ENCODE peak calls at places on chromosomes 5 and 9, in eight cellular contexts. G, T, H, I, B, S, Q and W are unnamed samples.

GRCh38 chr5:134873987-134874830 is at the start of gene TXNDC15:
- DNase-seq in T (peak; percentile 95), G (peak; percentile 82), Q (peak; percentile 84), B (peak; percentile 87), H (peak; percentile 94), S (peak; percentile 91), I (peak; percentile 90), W (peak; percentile 87)

GRCh38 chr9:133619791-133620190 is 10.6 kb upstream of the FAM163B start:
- DNase-seq in S (no peak), H (no peak), B (no peak), Q (peak; percentile 81), T (no peak), G (no peak), I (peak; percentile 2), W (peak; percentile 75)

GRCh38 chr5:110034076-110034475 is 344.3 kb downstream of the MAN2A1 start:
- DNase-seq in B (no peak), H (no peak), T (no peak), S (no peak), G (no peak), I (no peak), Q (no peak), W (no peak)

GRCh38 chr9:69452110-69452780 is 127.2 kb downstream of the ENTREP1 start:
- DNase-seq in I (peak; percentile 8), B (no peak), Q (no peak), H (no peak), G (no peak), S (no peak), T (peak; percentile 42), W (no peak)

GRCh38 chr5:175558801-175559480 is 80.6 kb downstream of the SFXN1 start:
- DNase-seq in B (no peak), Q (no peak), H (no peak), T (no peak), S (no peak), I (no peak), G (no peak), W (no peak)

GRCh38 chr9:677461-678097 is 163.9 kb upstream of the DMRT1 start:
- DNase-seq in H (no peak), Q (no peak), T (no peak), S (no peak), B (no peak), G (no peak), I (no peak), W (no peak)

GRCh38 chr9:124665391-124666058 is 105.6 kb downstream of the NR6A1 start:
- DNase-seq in T (no peak), G (no peak), B (no peak), H (no peak), S (no peak), I (no peak), Q (no peak), W (no peak)

GRCh38 chr9:93260290-93261066 is 76.5 kb downstream of the WNK2 start:
- DNase-seq in B (no peak), H (peak; percentile 58), G (no peak), T (peak; percentile 42), Q (peak; percentile 1), I (no peak), S (no peak), W (no peak)

GRCh38 chr5:83724001-83724400 is 3.3 kb upstream of the HAPLN1 start:
- DNase-seq in G (no peak), T (no peak), H (no peak), Q (no peak), B (no peak), S (no peak), I (peak; percentile 43), W (no peak)

GRCh38 chr5:92267830-92268229 is 884.7 kb upstream of the ARRDC3 start:
- DNase-seq in B (no peak), I (no peak), H (peak; percentile 59), G (no peak), S (no peak), T (no peak), Q (no peak), W (no peak)

GRCh38 chr5:1185652-1186350 is 15.6 kb upstream of the SLC6A19 start:
- DNase-seq in G (peak; percentile 74), B (no peak), Q (no peak), I (no peak), H (no peak), T (no peak), S (no peak), W (no peak)

GRCh38 chr5:86129009-86129408 is 488.7 kb upstream of the COX7C start:
- DNase-seq in Q (no peak), S (no peak), B (no peak), T (no peak), G (no peak), H (no peak), I (no peak), W (no peak)
- TF ChIP-seq CTCF in Q (no peak), S (no peak), B (no peak), T (no peak), G (no peak), H (no peak), I (no peak), W (no peak)

GRCh38 chr5:138824924-138825863 is 49.9 kb downstream of the LRRTM2 start:
- DNase-seq in S (no peak), B (no peak), Q (no peak), H (no peak), T (no peak), I (peak; percentile 48), G (peak; percentile 42), W (peak; percentile 47)
- TF ChIP-seq CTCF in S (peak; percentile 20), B (peak; percentile 63), Q (peak; percentile 78), H (no peak), T (peak; percentile 83), I (peak; percentile 62), G (peak; percentile 56), W (peak; percentile 71)

DNA sequence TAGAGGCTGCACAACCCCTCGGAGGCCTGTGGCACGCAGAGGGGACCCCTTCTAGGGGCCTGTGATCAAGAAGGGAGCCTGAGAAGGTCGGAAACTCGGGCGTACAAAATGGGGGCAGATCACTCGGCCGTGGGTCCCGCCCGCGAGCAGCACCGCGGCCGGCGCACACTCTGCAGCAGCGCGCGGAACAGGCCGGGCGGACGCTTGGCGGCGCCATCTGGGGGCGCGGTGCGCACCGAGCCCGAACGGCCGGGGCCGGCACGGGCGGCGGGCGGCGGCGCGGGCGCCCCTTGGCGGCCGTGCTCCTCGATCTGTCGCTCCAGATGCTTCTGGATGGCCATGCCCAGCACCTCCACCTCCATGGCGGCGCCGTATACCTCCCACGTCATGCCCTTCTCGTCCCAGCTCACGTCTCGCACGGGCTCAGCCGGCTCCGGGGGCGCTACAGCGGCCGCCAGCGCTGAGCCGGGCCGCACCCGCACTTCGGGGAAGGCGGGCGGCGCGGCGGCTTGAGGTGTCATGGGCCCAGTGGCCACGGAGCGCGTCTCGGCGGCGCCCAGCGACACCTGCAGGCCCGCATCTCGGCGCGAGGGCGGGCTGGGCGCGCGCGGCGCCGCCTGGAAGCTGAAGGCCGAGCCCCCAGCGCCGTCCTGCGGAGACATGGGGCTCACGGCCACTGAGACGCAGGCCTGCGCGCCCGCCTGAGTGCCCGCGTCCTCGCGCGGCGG is 13.1 kb downstream of the GPRIN1 start:
- DNase-seq in T (peak; percentile 90), I (peak; percentile 37), S (no peak), B (no peak), Q (no peak), G (no peak), H (no peak), W (peak; percentile 77)
- TF ChIP-seq CTCF in T (peak; percentile 69), I (peak; percentile 21), S (no peak), B (no peak), Q (no peak), G (no peak), H (no peak), W (peak; percentile 49)

GRCh38 chr5:72067682-72068470 is 39.4 kb upstream of the MAP1B start:
- DNase-seq in H (no peak), T (peak; percentile 54), I (peak; percentile 92), S (no peak), B (no peak), G (peak; percentile 14), Q (no peak), W (no peak)

GRCh38 chr5:72066658-72067057 is 40.6 kb upstream of the MAP1B start:
- DNase-seq in S (no peak), I (peak; percentile 84), Q (no peak), G (no peak), T (no peak), B (no peak), H (no peak), W (no peak)

GRCh38 chr5:72063219-72063819 is 44.0 kb upstream of the MAP1B start:
- DNase-seq in Q (peak; percentile 63), G (peak; percentile 52), S (no peak), T (peak; percentile 87), B (peak; percentile 66), H (no peak), I (peak; percentile 36), W (peak; percentile 24)

GRCh38 chr5:72065751-72066255 is 41.5 kb upstream of the MAP1B start:
- DNase-seq in B (peak; percentile 49), I (peak; percentile 75), G (no peak), H (no peak), S (peak; percentile 99), Q (no peak), T (peak; percentile 92), W (no peak)

DNA sequence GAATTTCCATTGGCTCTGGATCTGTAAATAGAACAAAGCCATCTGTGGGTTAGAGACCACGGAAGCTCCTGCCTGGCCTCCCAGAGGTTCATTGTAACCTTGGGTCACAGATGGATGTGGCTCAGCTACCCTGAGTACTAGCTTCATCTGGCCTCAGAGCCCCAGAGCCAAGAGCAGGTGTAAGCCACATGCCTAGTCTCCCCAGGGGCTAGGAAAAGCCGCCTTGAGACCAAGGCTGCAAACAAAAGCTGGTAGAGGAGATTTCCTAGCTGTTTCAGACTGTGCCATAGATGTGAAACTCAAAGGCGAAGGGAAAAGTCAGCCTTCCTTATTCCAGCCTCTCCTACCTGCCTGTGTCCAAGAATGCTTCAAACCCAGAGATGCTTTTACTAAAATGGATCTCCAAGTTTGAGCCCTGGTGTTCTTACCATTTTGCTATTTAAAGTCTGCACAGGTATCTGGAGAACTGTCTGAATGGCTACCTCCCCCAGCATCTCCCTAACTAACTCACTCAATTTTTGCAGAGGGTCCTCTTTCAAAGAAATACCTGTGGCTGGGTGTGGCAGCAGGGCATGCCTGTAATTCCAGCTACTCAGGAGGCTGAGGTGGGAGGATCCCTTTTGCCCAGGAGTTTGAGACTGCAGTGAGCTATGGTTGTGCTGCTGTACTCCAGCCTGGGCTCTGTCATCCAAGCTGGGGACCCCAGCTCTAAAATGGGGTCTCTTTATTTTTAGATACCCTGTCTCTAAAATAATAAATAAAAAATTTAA is 42.3 kb upstream of the MAP1B start:
- DNase-seq in S (peak; percentile 72), B (no peak), H (no peak), T (no peak), G (no peak), Q (no peak), I (no peak), W (no peak)
- TF ChIP-seq CTCF in S (no peak), B (no peak), H (no peak), T (no peak), G (no peak), Q (no peak), I (no peak), W (no peak)

GRCh38 chr5:112186401-112186990 is 232.6 kb downstream of the EPB41L4A start:
- DNase-seq in G (no peak), Q (peak; percentile 23), S (peak; percentile 24), B (no peak), H (no peak), I (peak; percentile 75), T (no peak), W (peak; percentile 29)
- TF ChIP-seq CTCF in G (peak; percentile 58), Q (peak; percentile 73), S (peak; percentile 47), B (peak; percentile 69), H (no peak), I (peak; percentile 64), T (peak; percentile 78), W (peak; percentile 70)